ENCODE peak calls at places on chromosome 13, in five cellular contexts. One of them, this sample, is unnamed.

GRCh38 chr13:66618702-66619101 is 611.4 kb downstream of the PCDH9 start:
- DNase-seq in heart right ventricle: no peak
- DNase-seq in uterus: no peak
- DNase-seq in fibroblast of the conjunctiva: peak; percentile 30
- DNase-seq in kidney glomerular epithelial cell: peak; percentile 26
- DNase-seq in this sample: peak; percentile 7

GRCh38 chr13:40120781-40121180 is 465.3 kb downstream of the COG6 start:
- DNase-seq in heart right ventricle: no peak
- DNase-seq in uterus: no peak
- DNase-seq in fibroblast of the conjunctiva: no peak
- DNase-seq in kidney glomerular epithelial cell: no peak
- DNase-seq in this sample: no peak

GRCh38 chr13:99366075-99366987 is 59.1 kb upstream of the GPR183 start:
- DNase-seq in heart right ventricle: no peak
- DNase-seq in uterus: no peak
- DNase-seq in fibroblast of the conjunctiva: no peak
- DNase-seq in kidney glomerular epithelial cell: no peak
- DNase-seq in this sample: no peak

GRCh38 chr13:39527301-39527700 is 75.7 kb downstream of the LHFPL6 start:
- DNase-seq in heart right ventricle: no peak
- DNase-seq in uterus: no peak
- DNase-seq in fibroblast of the conjunctiva: no peak
- DNase-seq in kidney glomerular epithelial cell: no peak
- DNase-seq in this sample: no peak

GRCh38 chr13:38662362-38662761 is 24.5 kb upstream of the FREM2 start:
- DNase-seq in heart right ventricle: no peak
- DNase-seq in uterus: no peak
- DNase-seq in fibroblast of the conjunctiva: peak; percentile 49
- DNase-seq in kidney glomerular epithelial cell: peak; percentile 7
- DNase-seq in this sample: no peak

GRCh38 chr13:32746474-32746873 is 160.2 kb downstream of the PDS5B start:
- DNase-seq in heart right ventricle: no peak
- DNase-seq in uterus: no peak
- DNase-seq in fibroblast of the conjunctiva: peak; percentile 2
- DNase-seq in kidney glomerular epithelial cell: no peak
- DNase-seq in this sample: no peak

GRCh38 chr13:109150691-109151090 is 521.3 kb downstream of the MYO16 start:
- DNase-seq in heart right ventricle: no peak
- DNase-seq in uterus: no peak
- DNase-seq in fibroblast of the conjunctiva: no peak
- DNase-seq in kidney glomerular epithelial cell: no peak
- DNase-seq in this sample: no peak

GRCh38 chr13:109509154-109509905 is 277.1 kb downstream of the IRS2 start:
- DNase-seq in heart right ventricle: no peak
- DNase-seq in uterus: no peak
- DNase-seq in fibroblast of the conjunctiva: peak; percentile 4
- DNase-seq in kidney glomerular epithelial cell: no peak
- DNase-seq in this sample: no peak

GRCh38 chr13:97743946-97744345 is 209.5 kb upstream of the IPO5 start:
- DNase-seq in heart right ventricle: no peak
- DNase-seq in uterus: no peak
- DNase-seq in fibroblast of the conjunctiva: peak; percentile 60
- DNase-seq in kidney glomerular epithelial cell: no peak
- DNase-seq in this sample: no peak

GRCh38 chr13:76992548-76993001 is 694 bp downstream of the CLN5 start:
- DNase-seq in heart right ventricle: no peak
- DNase-seq in uterus: peak; percentile 30
- DNase-seq in fibroblast of the conjunctiva: no peak
- DNase-seq in kidney glomerular epithelial cell: no peak
- DNase-seq in this sample: peak; percentile 2

GRCh38 chr13:51269039-51269438 is 46.8 kb downstream of the FAM124A start:
- DNase-seq in heart right ventricle: no peak
- DNase-seq in uterus: no peak
- DNase-seq in fibroblast of the conjunctiva: no peak
- DNase-seq in kidney glomerular epithelial cell: peak; percentile 28
- DNase-seq in this sample: no peak

GRCh38 chr13:110023729-110024645 is 237.6 kb upstream of the IRS2 start:
- DNase-seq in heart right ventricle: peak; percentile 47
- DNase-seq in uterus: no peak
- DNase-seq in fibroblast of the conjunctiva: no peak
- DNase-seq in kidney glomerular epithelial cell: no peak
- DNase-seq in this sample: no peak

GRCh38 chr13:110426745-110427144 is 119.7 kb downstream of the COL4A2 start:
- DNase-seq in heart right ventricle: no peak
- DNase-seq in uterus: no peak
- DNase-seq in fibroblast of the conjunctiva: no peak
- DNase-seq in kidney glomerular epithelial cell: no peak
- DNase-seq in this sample: no peak

GRCh38 chr13:110593430-110594130 is 21.8 kb upstream of the NAXD start:
- DNase-seq in heart right ventricle: no peak
- DNase-seq in uterus: no peak
- DNase-seq in fibroblast of the conjunctiva: peak; percentile 34
- DNase-seq in kidney glomerular epithelial cell: peak; percentile 64
- DNase-seq in this sample: no peak

GRCh38 chr13:25466880-25467279 is 95.1 kb downstream of the ATP8A2 start:
- DNase-seq in heart right ventricle: no peak
- DNase-seq in uterus: no peak
- DNase-seq in fibroblast of the conjunctiva: no peak
- DNase-seq in kidney glomerular epithelial cell: no peak
- DNase-seq in this sample: no peak

GRCh38 chr13:34044660-34045080 is 226.7 kb downstream of the RFC3 start:
- DNase-seq in heart right ventricle: no peak
- DNase-seq in uterus: no peak
- DNase-seq in fibroblast of the conjunctiva: peak; percentile 55
- DNase-seq in kidney glomerular epithelial cell: peak; percentile 33
- DNase-seq in this sample: peak; percentile 14

GRCh38 chr13:28620011-28620830 is 38.7 kb upstream of the POMP start:
- DNase-seq in heart right ventricle: no peak
- DNase-seq in uterus: no peak
- DNase-seq in fibroblast of the conjunctiva: no peak
- DNase-seq in kidney glomerular epithelial cell: no peak
- DNase-seq in this sample: no peak

GRCh38 chr13:59176775-59177174 is 987.0 kb downstream of the DIAPH3 start:
- DNase-seq in heart right ventricle: no peak
- DNase-seq in uterus: no peak
- DNase-seq in fibroblast of the conjunctiva: no peak
- DNase-seq in kidney glomerular epithelial cell: no peak
- DNase-seq in this sample: no peak

GRCh38 chr13:95771950-95772349 is 95.0 kb downstream of the DNAJC3 start:
- DNase-seq in heart right ventricle: no peak
- DNase-seq in uterus: no peak
- DNase-seq in fibroblast of the conjunctiva: no peak
- DNase-seq in kidney glomerular epithelial cell: no peak
- DNase-seq in this sample: no peak

GRCh38 chr13:53784331-53784730 is 755.7 kb downstream of the OLFM4 start:
- DNase-seq in heart right ventricle: no peak
- DNase-seq in uterus: no peak
- DNase-seq in fibroblast of the conjunctiva: no peak
- DNase-seq in kidney glomerular epithelial cell: no peak
- DNase-seq in this sample: no peak

GRCh38 chr13:95411641-95412040 is 110.4 kb upstream of the ABCC4 start:
- DNase-seq in heart right ventricle: no peak
- DNase-seq in uterus: no peak
- DNase-seq in fibroblast of the conjunctiva: no peak
- DNase-seq in kidney glomerular epithelial cell: no peak
- DNase-seq in this sample: no peak

GRCh38 chr13:30112602-30113435 is 194.5 kb downstream of the KATNAL1 start:
- DNase-seq in heart right ventricle: peak; percentile 77
- DNase-seq in uterus: peak; percentile 89
- DNase-seq in fibroblast of the conjunctiva: peak; percentile 84
- DNase-seq in kidney glomerular epithelial cell: peak; percentile 76
- DNase-seq in this sample: peak; percentile 36

GRCh38 chr13:48235100-48235813 is 2.3 kb downstream of the ITM2B start:
- DNase-seq in heart right ventricle: no peak
- DNase-seq in uterus: no peak
- DNase-seq in fibroblast of the conjunctiva: no peak
- DNase-seq in kidney glomerular epithelial cell: peak; percentile 48
- DNase-seq in this sample: no peak

GRCh38 chr13:50894504-50894903 is 15.1 kb upstream of the RNASEH2B start:
- DNase-seq in heart right ventricle: no peak
- DNase-seq in uterus: no peak
- DNase-seq in fibroblast of the conjunctiva: no peak
- DNase-seq in kidney glomerular epithelial cell: no peak
- DNase-seq in this sample: no peak

GRCh38 chr13:112783135-112783945 is 93.5 kb downstream of the ATP11A start:
- DNase-seq in heart right ventricle: no peak
- DNase-seq in uterus: peak; percentile 63
- DNase-seq in fibroblast of the conjunctiva: no peak
- DNase-seq in kidney glomerular epithelial cell: no peak
- DNase-seq in this sample: no peak

GRCh38 chr13:70714993-70715392 is 606.7 kb upstream of the KLHL1 start:
- DNase-seq in heart right ventricle: no peak
- DNase-seq in uterus: no peak
- DNase-seq in fibroblast of the conjunctiva: no peak
- DNase-seq in kidney glomerular epithelial cell: no peak
- DNase-seq in this sample: no peak

GRCh38 chr13:83620535-83621220 is 261.6 kb downstream of the SLITRK1 start:
- DNase-seq in heart right ventricle: no peak
- DNase-seq in uterus: no peak
- DNase-seq in fibroblast of the conjunctiva: peak; percentile 17
- DNase-seq in kidney glomerular epithelial cell: no peak
- DNase-seq in this sample: peak; percentile 20

GRCh38 chr13:70703755-70704154 is 595.5 kb upstream of the KLHL1 start:
- DNase-seq in heart right ventricle: no peak
- DNase-seq in uterus: no peak
- DNase-seq in fibroblast of the conjunctiva: no peak
- DNase-seq in kidney glomerular epithelial cell: no peak
- DNase-seq in this sample: no peak

GRCh38 chr13:71828117-71828516 is 38.9 kb downstream of the DACH1 start:
- DNase-seq in heart right ventricle: no peak
- DNase-seq in uterus: no peak
- DNase-seq in fibroblast of the conjunctiva: no peak
- DNase-seq in kidney glomerular epithelial cell: no peak
- DNase-seq in this sample: no peak

GRCh38 chr13:50152655-50153309 is 137.5 kb downstream of the KCNRG start:
- DNase-seq in heart right ventricle: no peak
- DNase-seq in uterus: no peak
- DNase-seq in fibroblast of the conjunctiva: no peak
- DNase-seq in kidney glomerular epithelial cell: no peak
- DNase-seq in this sample: no peak

GRCh38 chr13:113646376-113646775 is 11.6 kb downstream of the ATP4B start:
- DNase-seq in heart right ventricle: no peak
- DNase-seq in uterus: no peak
- DNase-seq in fibroblast of the conjunctiva: no peak
- DNase-seq in kidney glomerular epithelial cell: no peak
- DNase-seq in this sample: no peak

GRCh38 chr13:25783076-25783475 is 268.7 kb downstream of the SHISA2 start:
- DNase-seq in heart right ventricle: no peak
- DNase-seq in uterus: no peak
- DNase-seq in fibroblast of the conjunctiva: no peak
- DNase-seq in kidney glomerular epithelial cell: no peak
- DNase-seq in this sample: no peak

GRCh38 chr13:107942030-107942617 is 273.2 kb downstream of the LIG4 start:
- DNase-seq in heart right ventricle: no peak
- DNase-seq in uterus: no peak
- DNase-seq in fibroblast of the conjunctiva: no peak
- DNase-seq in kidney glomerular epithelial cell: no peak
- DNase-seq in this sample: no peak

GRCh38 chr13:45374917-45375316 is 33.9 kb upstream of the TPT1 start:
- DNase-seq in heart right ventricle: no peak
- DNase-seq in uterus: no peak
- DNase-seq in fibroblast of the conjunctiva: no peak
- DNase-seq in kidney glomerular epithelial cell: no peak
- DNase-seq in this sample: no peak

GRCh38 chr13:26456578-26457119 is 100.8 kb upstream of the WASF3 start:
- DNase-seq in heart right ventricle: no peak
- DNase-seq in uterus: no peak
- DNase-seq in fibroblast of the conjunctiva: no peak
- DNase-seq in kidney glomerular epithelial cell: no peak
- DNase-seq in this sample: no peak

GRCh38 chr13:44311011-44311481 is 62.6 kb upstream of the SERP2 start:
- DNase-seq in heart right ventricle: no peak
- DNase-seq in uterus: no peak
- DNase-seq in fibroblast of the conjunctiva: no peak
- DNase-seq in kidney glomerular epithelial cell: no peak
- DNase-seq in this sample: no peak

GRCh38 chr13:40318366-40318765 is 348.1 kb downstream of the FOXO1 start:
- DNase-seq in heart right ventricle: peak; percentile 41
- DNase-seq in uterus: peak; percentile 26
- DNase-seq in fibroblast of the conjunctiva: no peak
- DNase-seq in kidney glomerular epithelial cell: no peak
- DNase-seq in this sample: no peak

GRCh38 chr13:101289764-101290163 is 126.5 kb downstream of the NALCN start:
- DNase-seq in heart right ventricle: no peak
- DNase-seq in uterus: no peak
- DNase-seq in fibroblast of the conjunctiva: peak; percentile 12
- DNase-seq in kidney glomerular epithelial cell: no peak
- DNase-seq in this sample: peak; percentile 5